ENCODE peak calls at places on chromosomes 16 and 17, in four cellular contexts. N is K562, D is HepG2, F is GM12878. A is an unnamed sample.

GRCh38 chr17:1180958-1181768 is 1.4 kb upstream of the ABR start:
- DNase-seq in N (no peak), D (no peak), F (no peak), A (no peak)

GRCh38 chr17:61364463-61364846 is 35.2 kb upstream of the TBX2 start:
- DNase-seq in N (no peak), D (peak; percentile 23), F (no peak), A (no peak)

GRCh38 chr16:13957197-13958078 is 37.5 kb downstream of the ERCC4 start:
- DNase-seq in N (peak; percentile 56), D (peak; percentile 94), F (peak; percentile 56), A (peak; percentile 34)

GRCh38 chr16:29820730-29821662 is 734 bp downstream of the MVP start:
- DNase-seq in N (no peak), D (no peak), F (peak; percentile 41), A (no peak)

GRCh38 chr17:9843152-9844010 is 17.7 kb downstream of the GLP2R start:
- DNase-seq in N (no peak), D (no peak), F (no peak), A (no peak)

GRCh38 chr17:45357364-45357997 is 40.7 kb upstream of the MAP3K14 start:
- DNase-seq in N (no peak), D (no peak), F (peak; percentile 63), A (no peak)

GRCh38 chr16:68257906-68258800 is 6.2 kb upstream of the SLC7A6 start:
- DNase-seq in N (no peak), D (peak; percentile 95), F (no peak), A (no peak)

GRCh38 chr17:56424543-56425044 is 168.9 kb upstream of the NOG start:
- DNase-seq in N (no peak), D (no peak), F (no peak), A (no peak)

GRCh38 chr16:3115561-3115960 is 3.2 kb downstream of the ZNF205 start:
- DNase-seq in N (no peak), D (no peak), F (no peak), A (no peak)

GRCh38 chr17:80845863-80846671 is 145.6 kb upstream of the CHMP6 start:
- DNase-seq in N (no peak), D (no peak), F (no peak), A (no peak)

GRCh38 chr17:15957206-15957605 is 12.3 kb downstream of the ADORA2B start:
- DNase-seq in N (no peak), D (no peak), F (no peak), A (no peak)

GRCh38 chr17:2723997-2724782 is 12.6 kb upstream of the CLUH start:
- DNase-seq in N (no peak), D (no peak), F (no peak), A (no peak)

GRCh38 chr17:39246274-39246673 is 20.5 kb upstream of the STAC2 start:
- DNase-seq in N (peak; percentile 30), D (no peak), F (no peak), A (no peak)

GRCh38 chr17:18377437-18378204 is at the start of gene EVPLL:
- DNase-seq in N (no peak), D (no peak), F (no peak), A (no peak)

GRCh38 chr16:1527836-1528811 is 5.3 kb upstream of the TMEM204 start:
- DNase-seq in N (peak; percentile 69), D (peak; percentile 41), F (no peak), A (no peak)

GRCh38 chr16:11274964-11275363 is 1.3 kb downstream of the PRM2 start:
- DNase-seq in N (no peak), D (no peak), F (no peak), A (no peak)

GRCh38 chr16:20322696-20323095 is 4.6 kb downstream of the GP2 start:
- DNase-seq in N (no peak), D (no peak), F (no peak), A (no peak)

GRCh38 chr17:36500745-36501225 is 14.3 kb downstream of the ZNHIT3 start:
- DNase-seq in N (no peak), D (no peak), F (no peak), A (no peak)

GRCh38 chr17:1186214-1186820 is 6.5 kb upstream of the ABR start:
- DNase-seq in N (no peak), D (no peak), F (no peak), A (no peak)

GRCh38 chr16:2716101-2716885 is 3.7 kb downstream of the PRSS27 start:
- DNase-seq in N (no peak), D (no peak), F (no peak), A (no peak)

GRCh38 chr17:83192161-83192788 is 112.9 kb downstream of the METRNL start:
- DNase-seq in N (no peak), D (no peak), F (no peak), A (no peak)

GRCh38 chr17:78779848-78780247 is 2.2 kb downstream of the CYTH1 start:
- DNase-seq in N (no peak), D (no peak), F (no peak), A (no peak)

GRCh38 chr17:17235212-17236174 is 1.5 kb downstream of the FLCN start:
- DNase-seq in N (no peak), D (peak; percentile 22), F (no peak), A (peak; percentile 23)

GRCh38 chr17:81509048-81509686 is 3.4 kb downstream of the ACTG1 start:
- DNase-seq in N (no peak), D (peak; percentile 63), F (no peak), A (no peak)

GRCh38 chr17:21218101-21218500 is 4.1 kb upstream of the TMEM11 start:
- DNase-seq in N (peak; percentile 28), D (no peak), F (no peak), A (peak; percentile 31)

GRCh38 chr16:74019608-74020007 is 277.0 kb upstream of the PSMD7 start:
- DNase-seq in N (no peak), D (no peak), F (no peak), A (no peak)

GRCh38 chr16:50425648-50426047 is 56.9 kb upstream of the BRD7 start:
- DNase-seq in N (peak; percentile 25), D (no peak), F (no peak), A (no peak)

GRCh38 chr17:76441681-76442340 is 11.1 kb downstream of the UBE2O start:
- DNase-seq in N (no peak), D (no peak), F (no peak), A (no peak)

GRCh38 chr17:81583589-81584337 is 31.6 kb upstream of the FAAP100 start:
- DNase-seq in N (no peak), D (peak; percentile 59), F (no peak), A (no peak)

GRCh38 chr17:5785343-5785742 is 201.0 kb upstream of the NLRP1 start:
- DNase-seq in N (no peak), D (no peak), F (peak; percentile 33), A (no peak)

GRCh38 chr16:28136751-28137434 is 73.4 kb upstream of the GSG1L start:
- DNase-seq in N (no peak), D (no peak), F (no peak), A (no peak)
- TF ChIP-seq BHLHE40 in N (no peak), D (no peak), F (no peak), A (no peak)

GRCh38 chr17:48617515-48618365 is 2.6 kb upstream of the HOXB8 start:
- DNase-seq in N (no peak), D (no peak), F (no peak), A (no peak)
- TF ChIP-seq FOXK2 in N (no peak), D (no peak), F (no peak), A (no peak)

GRCh38 chr17:69302682-69303081 is 24.3 kb downstream of the ABCA5 start:
- DNase-seq in N (no peak), D (no peak), F (no peak), A (no peak)
- TF ChIP-seq BHLHE40 in N (no peak), D (no peak), F (no peak), A (no peak)

GRCh38 chr17:66959641-66960375 is 4.7 kb upstream of the CACNG4 start:
- DNase-seq in N (no peak), D (no peak), F (no peak), A (no peak)
- TF ChIP-seq FOXK2 in N (no peak), D (no peak), F (no peak), A (no peak)

GRCh38 chr17:28622186-28622585 is 8.2 kb upstream of the RSKR start:
- DNase-seq in N (no peak), D (no peak), F (no peak), A (no peak)
- TF ChIP-seq BHLHE40 in N (no peak), D (no peak), F (no peak), A (no peak)

GRCh38 chr16:83794874-83795273 is 12.9 kb upstream of the HSBP1 start:
- DNase-seq in N (no peak), D (no peak), F (no peak), A (no peak)

GRCh38 chr16:83793179-83793578 is 14.6 kb upstream of the HSBP1 start:
- DNase-seq in N (no peak), D (no peak), F (no peak), A (no peak)

GRCh38 chr16:83799336-83799735 is 8.4 kb upstream of the HSBP1 start:
- DNase-seq in N (no peak), D (no peak), F (no peak), A (no peak)

GRCh38 chr16:83792391-83792790 is 15.4 kb upstream of the HSBP1 start:
- DNase-seq in N (no peak), D (no peak), F (no peak), A (no peak)

DNA sequence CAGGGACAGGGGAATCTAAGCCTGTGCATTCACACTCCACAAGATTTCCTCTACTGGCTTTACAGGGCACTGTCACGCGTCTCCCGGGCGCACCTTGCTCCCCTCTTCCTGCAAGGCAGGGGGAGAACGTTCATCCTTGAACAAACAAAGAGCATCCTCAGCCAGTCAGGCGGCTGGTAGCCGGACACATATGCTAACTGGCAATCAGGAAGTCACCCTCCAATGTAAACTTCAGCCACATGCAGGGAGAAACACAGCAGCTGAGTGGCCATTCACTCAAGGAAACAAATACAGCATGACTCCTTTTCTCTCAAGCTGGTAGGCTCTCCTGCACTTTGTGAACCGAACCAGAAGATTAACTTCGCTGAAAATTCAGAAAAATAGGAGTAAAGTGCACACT is 10.8 kb upstream of the HSBP1 start:
- DNase-seq in N (no peak), D (no peak), F (no peak), A (no peak)
- TF ChIP-seq FOXK2 in N (no peak), D (no peak), F (no peak), A (no peak)

GRCh38 chr16:60907645-60908044 is 1128.6 kb downstream of the CDH8 start:
- DNase-seq in N (no peak), D (no peak), F (no peak), A (no peak)
- TF ChIP-seq BHLHE40 in N (no peak), D (no peak), F (no peak), A (no peak)

DNA sequence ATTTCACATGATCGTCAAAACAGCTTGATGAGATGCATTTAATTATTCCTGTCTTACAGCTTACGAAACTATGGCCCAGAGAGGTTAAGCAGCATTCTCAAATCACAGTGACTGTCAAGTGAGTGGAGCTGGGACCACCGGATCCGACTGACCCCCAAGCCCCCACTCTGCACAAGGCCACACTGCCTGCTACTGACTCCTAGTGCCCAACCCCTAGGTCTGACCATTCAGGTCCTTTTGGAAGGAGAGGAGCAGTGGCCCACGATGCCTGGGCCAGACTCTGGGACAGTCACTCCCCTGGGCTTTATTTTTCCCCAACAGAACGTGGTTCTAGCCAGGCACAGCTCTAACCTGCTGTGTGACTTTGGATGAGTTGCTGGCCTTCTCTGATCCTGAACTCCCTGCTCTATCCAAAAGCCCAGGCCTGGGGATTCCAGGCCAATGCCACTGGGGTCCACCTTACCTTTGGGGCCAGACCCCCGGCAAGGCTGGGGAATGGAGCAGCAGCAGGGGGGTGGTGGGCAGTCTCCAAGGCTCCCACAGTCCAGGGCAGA is 9.9 kb downstream of the TSPOAP1 start:
- DNase-seq in N (no peak), D (no peak), F (no peak), A (no peak)
- TF ChIP-seq FOXK2 in N (no peak), D (no peak), F (no peak), A (no peak)

GRCh38 chr17:19937522-19937921 is 40.1 kb downstream of the AKAP10 start:
- DNase-seq in N (no peak), D (peak; percentile 21), F (no peak), A (no peak)
- TF ChIP-seq BHLHE40 in N (no peak), D (no peak), F (no peak), A (no peak)